ENCODE peak calls at places on chromosomes 4 and X, in five cellular contexts. M, K, I, J and U are unnamed samples.

GRCh38 chr4:38752393-38752961 is 30.3 kb downstream of the TLR10 start:
- DNase-seq in M (no peak), K (peak; percentile 23), I (no peak), J (no peak), U (no peak)

GRCh38 chrX:10971176-10971575 is 140.0 kb upstream of the HCCS start:
- DNase-seq in M (no peak), K (no peak), I (no peak), J (no peak), U (no peak)

GRCh38 chr4:1793940-1794808 is 1.1 kb downstream of the FGFR3 start:
- DNase-seq in M (no peak), K (no peak), I (no peak), J (no peak), U (no peak)

GRCh38 chr4:52837716-52838558 is 24.2 kb upstream of the RASL11B start:
- DNase-seq in M (no peak), K (peak; percentile 79), I (no peak), J (no peak), U (no peak)

GRCh38 chrX:15785176-15785735 is 5.0 kb upstream of the ZRSR2 start:
- DNase-seq in M (no peak), K (no peak), I (no peak), J (no peak), U (no peak)

GRCh38 chr4:52657630-52658501 is 1.2 kb downstream of the USP46 start:
- DNase-seq in M (no peak), K (no peak), I (peak; percentile 39), J (no peak), U (no peak)

GRCh38 chr4:13196721-13197120 is 287.4 kb downstream of the RAB28 start:
- DNase-seq in M (no peak), K (no peak), I (no peak), J (no peak), U (no peak)

GRCh38 chr4:172662113-172662512 is 506.5 kb upstream of the GALNT7 start:
- DNase-seq in M (no peak), K (no peak), I (no peak), J (no peak), U (no peak)

GRCh38 chr4:139920552-139920951 is 233.4 kb downstream of the MAML3 start:
- DNase-seq in M (no peak), K (no peak), I (no peak), J (no peak), U (no peak)

GRCh38 chr4:107857741-107858140 is 33.0 kb downstream of the SGMS2 start:
- DNase-seq in M (no peak), K (no peak), I (no peak), J (no peak), U (no peak)

GRCh38 chr4:145011636-145012035 is 86.4 kb downstream of the ANAPC10 start:
- DNase-seq in M (no peak), K (no peak), I (no peak), J (no peak), U (no peak)

GRCh38 chrX:133475953-133476352 is 60.7 kb upstream of the GPC4 start:
- DNase-seq in M (no peak), K (no peak), I (no peak), J (no peak), U (no peak)

GRCh38 chr4:98613453-98614075 is 44.8 kb downstream of the TSPAN5 start:
- DNase-seq in M (no peak), K (no peak), I (no peak), J (no peak), U (peak; percentile 10)

GRCh38 chr4:5054532-5054931 is 3.3 kb downstream of the STK32B start:
- DNase-seq in M (no peak), K (peak; percentile 68), I (no peak), J (no peak), U (no peak)

GRCh38 chr4:8211737-8212581 is 12.9 kb downstream of the SH3TC1 start:
- DNase-seq in M (no peak), K (no peak), I (no peak), J (no peak), U (no peak)

GRCh38 chrX:69128573-69128972 is 36.7 kb downstream of the PJA1 start:
- DNase-seq in M (no peak), K (no peak), I (peak; percentile 51), J (peak; percentile 45), U (no peak)

DNA sequence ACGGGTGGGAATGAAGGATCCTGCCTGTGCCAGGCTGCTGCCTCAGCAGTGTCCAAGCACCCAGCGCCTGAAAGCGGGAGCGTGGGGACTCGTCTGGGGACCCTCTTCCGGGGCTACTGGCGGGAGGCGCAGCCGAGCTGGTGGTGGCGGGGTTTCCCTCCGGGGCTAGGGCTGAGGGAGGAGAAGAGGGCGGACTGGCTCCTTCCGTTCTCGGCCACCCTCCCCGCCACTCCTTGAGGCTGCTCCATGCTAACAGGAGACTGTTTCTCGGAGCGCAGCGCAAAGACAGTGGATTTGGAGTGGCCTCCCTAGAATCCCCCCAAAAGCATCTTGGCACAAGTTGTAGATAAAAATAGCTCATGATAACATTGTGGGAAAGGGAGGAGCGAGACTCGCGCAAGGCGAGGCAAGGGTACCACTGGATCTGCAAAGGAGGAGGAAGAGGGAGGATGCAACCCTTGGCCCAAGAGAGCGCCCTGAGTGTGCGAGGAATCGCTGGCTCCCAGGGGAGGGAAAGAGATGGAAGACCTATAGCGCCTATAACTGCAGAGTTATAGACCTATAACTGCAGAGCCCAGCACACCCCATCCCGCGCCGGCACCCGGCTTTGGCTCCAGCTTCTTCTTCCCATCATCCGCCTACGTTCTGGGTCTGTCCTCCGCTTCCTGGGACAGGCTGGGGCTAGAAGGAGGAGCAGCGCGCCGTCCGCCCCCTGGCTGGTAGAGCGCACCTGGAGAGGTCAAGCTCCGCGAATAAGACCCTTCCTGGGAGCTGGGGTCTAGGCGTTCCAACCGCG is 1.3 kb downstream of the HS3ST1 start:
- DNase-seq in M (peak; percentile 47), K (no peak), I (peak; percentile 56), J (no peak), U (no peak)
- H3K4me3 ChIP-seq in M (peak overlapping the region; percentile 79), K (peak overlapping the region; percentile 49), I (peak overlapping the region; percentile 47), J (peak overlapping the region; percentile 60), U (peak overlapping the region; percentile 72)

GRCh38 chrX:134753185-134754008 is 95.1 kb upstream of the PLAC1 start:
- DNase-seq in M (no peak), K (no peak), I (no peak), J (no peak), U (no peak)
- TF ChIP-seq CTCF in M (no peak), K (peak; percentile 32), I (peak; percentile 9), J (peak; percentile 7), U (peak; percentile 18)

GRCh38 chrX:85244411-85245210 is 820 bp downstream of the ZNF711 start:
- DNase-seq in M (no peak), K (no peak), I (peak; percentile 17), J (no peak), U (no peak)

GRCh38 chrX:85243761-85244410 is at the start of the genes SATL1 and ZNF711:
- DNase-seq in M (peak; percentile 72), K (no peak), I (peak; percentile 71), J (peak; percentile 25), U (no peak)

GRCh38 chrX:85243155-85243554 is 424 bp downstream of the SATL1 start:
- DNase-seq in M (no peak), K (no peak), I (no peak), J (no peak), U (no peak)
- H3K4me3 ChIP-seq in M (peak overlapping the region; percentile 72), K (peak overlapping the region; percentile 80), I (peak overlapping the region; percentile 53), J (peak overlapping the region; percentile 48), U (no peak overlapping the region)

GRCh38 chr4:168129046-168129772 is 36.9 kb downstream of the ANXA10 start:
- DNase-seq in M (no peak), K (no peak), I (no peak), J (no peak), U (no peak)
- TF ChIP-seq CTCF in M (no peak), K (no peak), I (no peak), J (no peak), U (no peak)

DNA sequence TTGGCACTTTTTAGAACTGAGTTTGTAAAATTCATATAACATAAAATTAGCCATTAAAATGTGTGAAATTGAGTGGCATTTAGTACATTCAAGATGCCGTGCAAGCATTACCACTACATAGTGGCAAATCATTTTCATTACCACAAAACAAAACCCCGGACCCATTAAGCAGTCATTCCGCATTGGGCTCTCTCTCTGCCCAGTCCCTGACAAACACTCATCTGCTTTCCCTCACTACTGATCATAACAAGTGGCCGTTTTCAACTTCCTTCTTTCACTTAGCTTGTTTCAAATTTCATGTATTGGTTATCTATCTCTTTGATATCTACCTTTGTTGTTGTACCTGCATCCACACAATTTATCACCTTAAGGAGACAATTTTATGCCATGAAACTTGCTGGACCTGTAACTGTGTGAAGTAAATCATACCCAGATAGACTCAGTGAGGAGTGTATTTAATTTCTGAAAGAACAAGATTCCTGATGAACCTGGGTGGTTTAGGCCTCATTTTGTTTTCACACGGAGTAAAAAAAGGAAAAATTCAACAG is 202.1 kb downstream of the OR13H1 start:
- DNase-seq in M (no peak), K (no peak), I (no peak), J (no peak), U (no peak)
- H3K4me3 ChIP-seq in M (peak overlapping the region; percentile 71), K (no peak overlapping the region), I (no peak overlapping the region), J (no peak overlapping the region), U (no peak overlapping the region)

GRCh38 chrX:13761606-13762005 is 27.1 kb downstream of the OFD1 start:
- DNase-seq in M (no peak), K (no peak), I (no peak), J (no peak), U (no peak)

GRCh38 chrX:13763489-13763888 is 28.9 kb downstream of the OFD1 start:
- DNase-seq in M (peak; percentile 55), K (no peak), I (no peak), J (no peak), U (no peak)

GRCh38 chrX:13764284-13764683 is 29.7 kb downstream of the OFD1 start:
- DNase-seq in M (no peak), K (no peak), I (no peak), J (no peak), U (no peak)

GRCh38 chrX:13762015-13762414 is 27.5 kb downstream of the OFD1 start:
- DNase-seq in M (no peak), K (no peak), I (no peak), J (no peak), U (no peak)

DNA sequence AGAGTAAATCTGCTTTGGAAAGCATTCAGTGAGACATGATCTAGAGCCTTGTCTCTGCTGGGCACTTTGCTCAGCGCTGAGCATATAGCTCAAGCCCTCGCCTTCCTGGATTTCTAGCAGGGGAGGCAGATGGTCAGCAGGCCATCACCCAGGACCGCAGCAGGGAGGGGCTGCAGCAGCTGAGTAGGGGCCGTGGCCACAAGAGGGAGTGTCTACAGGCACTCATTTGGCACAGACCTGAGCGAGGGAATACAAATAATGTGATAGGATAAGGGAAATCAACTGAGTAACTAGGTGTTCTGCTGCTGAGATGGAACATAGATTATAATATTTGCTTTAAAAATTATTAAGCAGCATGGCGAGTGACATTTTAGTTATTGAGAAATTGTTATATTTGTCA is 30.2 kb downstream of the OFD1 start:
- DNase-seq in M (no peak), K (no peak), I (no peak), J (no peak), U (no peak)
- TF ChIP-seq CTCF in M (peak; percentile 41), K (peak; percentile 37), I (no peak), J (no peak), U (peak; percentile 52)

DNA sequence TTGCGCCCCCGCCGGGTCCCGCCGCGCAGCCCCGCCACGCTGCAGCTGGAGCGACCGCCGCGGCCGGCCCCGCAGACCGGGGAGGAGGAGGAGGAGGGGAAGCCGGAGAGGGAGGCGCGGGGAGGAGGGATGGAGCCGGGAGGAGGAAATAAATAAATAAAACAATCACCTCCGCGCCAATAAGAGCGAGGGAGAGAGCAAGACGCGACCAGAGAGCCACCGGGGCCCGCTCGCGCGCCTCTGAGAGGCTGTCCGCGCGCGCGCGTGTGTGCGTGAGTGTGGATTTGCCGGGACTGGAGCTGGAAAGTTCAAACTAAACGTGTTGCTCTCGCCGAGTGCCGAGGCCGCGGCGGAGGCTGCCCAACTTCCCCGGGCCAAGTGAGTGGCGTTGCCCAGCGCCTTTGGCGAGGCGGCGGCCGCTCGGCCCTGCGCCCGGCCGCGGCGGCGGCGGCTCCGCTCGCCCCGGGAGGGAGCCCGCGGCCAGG is 2184.4 kb upstream of the TENM3 start:
- DNase-seq in M (peak; percentile 72), K (no peak), I (peak; percentile 29), J (no peak), U (no peak)
- H3K4me3 ChIP-seq in M (peak overlapping the region; percentile 79), K (peak overlapping the region; percentile 48), I (peak overlapping the region; percentile 27), J (peak overlapping the region; percentile 14), U (no peak overlapping the region)